ENCODE peak calls at places on chromosome 3, in four cellular contexts. I, F, Z and M are unnamed samples.

GRCh38 chr3:129205109-129205832 is 21.6 kb upstream of the CNBP start:
- DNase-seq in Z (no peak), F (no peak), I (no peak), M (no peak)

GRCh38 chr3:187743195-187744141 is 1.8 kb downstream of the BCL6 start:
- DNase-seq in I (peak), Z (peak), F (no peak), M (peak)

GRCh38 chr3:159629329-159630084 is 359.1 kb upstream of the IL12A start:
- DNase-seq in F (no peak), I (no peak), Z (no peak), M (no peak)

GRCh38 chr3:81839504-81840094 is 78.2 kb upstream of the GBE1 start:
- DNase-seq in I (no peak), Z (no peak), F (no peak), M (no peak)

GRCh38 chr3:73140772-73141434 is 79.4 kb downstream of the EBLN2 start:
- DNase-seq in I (no peak), Z (no peak), F (no peak), M (no peak)

GRCh38 chr3:47012342-47013230 is 33.1 kb downstream of the NBEAL2 start:
- DNase-seq in I (no peak), Z (no peak), F (no peak), M (no peak)

GRCh38 chr3:113086506-113087461 is 96.0 kb downstream of the GTPBP8 start:
- DNase-seq in Z (no peak), F (no peak), I (no peak), M (no peak)

GRCh38 chr3:173733029-173733652 is 335.6 kb downstream of the NLGN1 start:
- DNase-seq in Z (peak), I (no peak), F (no peak), M (peak)

GRCh38 chr3:184155644-184156521 is 706 bp downstream of the DVL3 start:
- DNase-seq in Z (peak), F (no peak), I (peak), M (peak)

GRCh38 chr3:151909720-151910405 is 36.4 kb downstream of the SUCNR1 start:
- DNase-seq in F (no peak), Z (peak), I (no peak), M (peak)

GRCh38 chr3:117660941-117661635 is 951.5 kb downstream of the TUSC7 start:
- DNase-seq in F (no peak), Z (peak), I (no peak), M (no peak)

GRCh38 chr3:189727191-189727590 is 96.0 kb downstream of the TP63 start:
- DNase-seq in I (no peak), F (no peak), Z (no peak), M (no peak)

GRCh38 chr3:10570196-10570946 is 65.0 kb upstream of the ATP2B2 start:
- DNase-seq in I (no peak), Z (no peak), F (no peak), M (no peak)
- TF ChIP-seq FOS in I (no peak), Z (no peak), F (no peak), M (no peak)

GRCh38 chr3:178041931-178042330 is 494.3 kb upstream of the KCNMB2 start:
- DNase-seq in I (no peak), Z (no peak), F (no peak), M (no peak)

GRCh38 chr3:178048768-178049167 is 487.5 kb upstream of the KCNMB2 start:
- DNase-seq in I (no peak), Z (peak), F (no peak), M (no peak)

GRCh38 chr3:178044320-178044719 is 491.9 kb upstream of the KCNMB2 start:
- DNase-seq in I (no peak), F (no peak), Z (no peak), M (no peak)

GRCh38 chr3:178047496-178047895 is 488.7 kb upstream of the KCNMB2 start:
- DNase-seq in I (no peak), Z (no peak), F (no peak), M (no peak)

GRCh38 chr3:178043084-178043483 is 493.2 kb upstream of the KCNMB2 start:
- DNase-seq in Z (no peak), F (no peak), I (no peak), M (no peak)
- TF ChIP-seq FOS in Z (no peak), F (no peak), I (no peak), M (no peak)

DNA sequence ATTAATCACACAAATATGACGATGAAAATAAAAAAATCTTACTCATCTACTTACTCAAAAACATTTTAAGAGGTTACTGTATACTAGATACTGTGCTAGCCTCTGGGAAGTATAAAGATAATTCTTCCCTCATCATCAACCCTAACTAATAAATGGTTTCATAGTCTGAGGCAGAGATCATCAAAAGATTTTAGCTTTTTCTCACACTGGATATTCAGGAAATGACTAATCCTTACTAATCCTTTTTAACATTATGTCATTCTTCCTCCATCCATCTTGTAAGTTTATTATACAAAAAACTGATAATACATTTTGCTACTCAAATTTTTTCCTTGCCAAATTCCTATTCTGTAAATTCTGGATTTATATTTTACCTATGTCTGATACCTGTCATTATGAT is 29.7 kb downstream of the ACAD11 start:
- DNase-seq in F (no peak), Z (peak), I (no peak), M (peak)
- TF ChIP-seq FOS in F (no peak), Z (peak), I (no peak), M (peak)

DNA sequence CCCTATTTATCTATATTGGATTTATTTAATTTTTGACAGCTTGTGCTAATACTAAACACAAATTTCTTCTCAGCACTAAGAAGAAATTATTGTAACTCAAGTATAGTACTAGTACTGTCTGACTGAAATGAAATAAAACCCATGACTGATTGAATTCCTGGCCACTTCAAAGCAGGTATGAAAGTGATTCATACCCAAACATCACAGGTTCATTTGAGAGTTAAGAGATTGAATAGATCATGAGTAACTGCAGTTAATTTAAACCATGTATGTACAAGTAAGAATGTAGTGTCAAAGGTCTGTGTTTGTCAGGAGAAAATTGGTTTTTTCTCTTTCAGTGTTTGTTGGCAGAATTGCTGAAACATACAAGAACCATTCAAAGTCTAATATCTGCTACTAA is 332.0 kb upstream of the GRM7 start:
- DNase-seq in I (no peak), Z (no peak), F (no peak), M (no peak)
- TF ChIP-seq FOS in I (no peak), Z (no peak), F (no peak), M (no peak)

DNA sequence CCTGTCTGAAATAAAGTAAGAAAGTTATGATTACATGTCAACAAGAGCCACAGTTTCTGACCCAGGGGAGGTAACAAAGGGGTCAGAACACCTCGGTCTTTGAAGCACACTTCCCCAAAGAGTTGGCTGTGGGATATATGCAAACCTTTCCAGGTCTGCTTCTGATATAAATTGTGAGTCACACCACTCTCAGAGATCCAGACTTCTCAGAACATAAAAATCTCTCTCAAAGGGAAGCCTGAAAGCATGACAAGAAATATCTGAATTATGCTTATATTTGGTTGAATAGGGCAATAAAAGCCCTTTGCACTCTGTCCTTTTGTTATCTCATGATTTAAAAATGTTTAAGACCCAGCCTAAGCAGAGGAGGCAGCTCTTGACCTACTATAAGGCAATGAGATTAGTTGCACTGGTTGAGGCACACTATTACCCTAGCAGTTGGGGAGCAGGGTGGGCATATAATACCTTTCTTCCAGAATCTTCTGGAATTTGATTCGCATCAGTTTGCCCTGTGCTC is 56.8 kb downstream of the MYH15 start:
- DNase-seq in Z (peak), I (no peak), F (no peak), M (no peak)
- TF ChIP-seq FOS in Z (no peak), I (no peak), F (no peak), M (no peak)

DNA sequence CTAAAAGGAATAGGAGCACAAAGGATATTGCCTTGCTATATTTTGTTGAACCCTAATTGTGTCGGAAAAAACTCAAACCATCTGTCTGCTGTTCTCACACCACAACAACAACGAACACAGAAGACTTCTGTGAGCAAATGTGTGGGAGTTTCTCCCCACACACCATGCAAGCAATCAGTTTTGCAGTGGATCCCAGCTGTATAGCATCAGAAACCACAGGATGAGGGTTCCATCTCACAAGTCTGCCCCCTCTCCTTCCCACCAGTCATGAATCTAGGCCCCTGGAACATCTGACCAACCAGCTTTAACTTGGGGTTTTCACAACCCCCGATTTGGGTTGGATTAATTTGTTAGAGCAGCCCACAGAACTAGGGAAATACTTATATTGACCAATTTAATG is 91.3 kb upstream of the SLC4A7 start:
- DNase-seq in F (no peak), Z (no peak), I (no peak), M (no peak)
- TF ChIP-seq FOS in F (no peak), Z (no peak), I (no peak), M (no peak)